ENCODE peak calls at places on chromosomes 6 and 20, in six cellular contexts. B, J, L, Q, M and N are unnamed samples.
A peak's percentile ranks its signal among the peaks of the same experiment; 100 is the strongest.

GRCh38 chr6:155187096-155187495 is 76.7 kb upstream of the CLDN20 start:
- DNase-seq in L (no peak), Q (no peak), J (no peak), B (no peak), M (no peak), N (no peak)

GRCh38 chr20:4563534-4563933 is 158.2 kb upstream of the PRND start:
- DNase-seq in J (no peak), L (no peak), B (no peak), M (no peak), Q (peak; percentile 50), N (no peak)

GRCh38 chr6:130473886-130474285 is 108.1 kb downstream of the TMEM200A start:
- DNase-seq in Q (no peak), M (no peak), L (no peak), J (no peak), B (no peak), N (no peak)

GRCh38 chr6:111658445-111659154 is 52.9 kb upstream of the TRAF3IP2 start:
- DNase-seq in Q (no peak), J (no peak), L (no peak), M (no peak), B (no peak), N (peak; percentile 61)

GRCh38 chr6:41894366-41895299 is 542 bp downstream of the USP49 start:
- DNase-seq in M (no peak), L (no peak), B (no peak), Q (no peak), J (no peak), N (peak; percentile 18)

GRCh38 chr20:50337521-50338466 is 147.2 kb downstream of the CEBPB start:
- DNase-seq in B (no peak), L (no peak), M (no peak), J (no peak), Q (no peak), N (no peak)

GRCh38 chr6:2792330-2792729 is 27.1 kb downstream of the WRNIP1 start:
- DNase-seq in B (no peak), J (no peak), M (no peak), Q (peak; percentile 39), L (no peak), N (no peak)

GRCh38 chr6:109790131-109790530 is 99.0 kb downstream of the FIG4 start:
- DNase-seq in L (no peak), B (no peak), J (no peak), Q (no peak), M (no peak), N (no peak)

GRCh38 chr6:166955121-166955864 is 1.1 kb downstream of the RNASET2 start:
- DNase-seq in Q (no peak), L (no peak), J (no peak), M (peak; percentile 56), B (peak; percentile 41), N (no peak)

GRCh38 chr6:144139817-144140216 is 10.5 kb upstream of the STX11 start:
- DNase-seq in M (no peak), L (no peak), Q (no peak), J (no peak), B (no peak), N (no peak)

GRCh38 chr6:44058617-44059358 is 68.5 kb downstream of the MRPL14 start:
- DNase-seq in J (no peak), Q (peak; percentile 95), B (peak; percentile 96), L (peak; percentile 95), M (peak; percentile 93), N (peak; percentile 76)

GRCh38 chr6:11343963-11344714 is 111.7 kb upstream of the NEDD9 start:
- DNase-seq in M (no peak), Q (no peak), L (no peak), J (no peak), B (no peak), N (no peak)
- H3K36me3 ChIP-seq in M (no peaks in the 10 kb centered on the region), Q (no peaks in the 10 kb centered on the region), L (no peaks in the 10 kb centered on the region), J (no peaks in the 10 kb centered on the region), B (no peaks in the 10 kb centered on the region), N (no peaks in the 10 kb centered on the region)

GRCh38 chr20:40687384-40688128 is 1.5 kb downstream of the MAFB start:
- DNase-seq in L (peak; percentile 72), B (peak; percentile 60), J (peak; percentile 48), Q (no peak), M (peak; percentile 58), N (peak; percentile 26)
- H3K4me3 ChIP-seq in L (peak overlapping the region; percentile 78), B (peak overlapping the region; percentile 28), J (peak overlapping the region; percentile 59), Q (peak overlapping the region; percentile 65), M (peak overlapping the region; percentile 85), N (peak overlapping the region; percentile 46)

DNA sequence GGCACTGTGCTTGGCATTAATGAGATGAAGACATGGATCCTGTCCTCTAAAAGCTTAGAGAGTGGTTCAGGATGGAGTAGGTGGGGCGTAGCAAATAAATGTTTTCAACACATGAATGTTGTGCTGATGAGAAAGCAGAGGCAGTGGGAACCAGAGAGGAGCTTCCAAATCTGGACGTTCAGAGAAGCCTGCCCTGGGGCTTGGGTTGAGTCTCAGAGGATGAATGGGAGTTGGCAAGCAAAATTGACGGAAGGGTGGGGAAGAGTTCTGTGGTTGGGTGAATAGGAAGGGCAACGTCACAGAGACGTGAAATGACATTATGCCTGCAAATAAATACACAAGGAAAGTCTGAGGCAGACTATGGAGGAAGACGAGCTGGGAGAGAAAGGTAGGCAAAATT is 25.1 kb upstream of the SGK1 start:
- DNase-seq in Q (no peak), B (no peak), J (no peak), M (peak; percentile 64), L (no peak), N (no peak)
- TF ChIP-seq POLR2A in Q (no peak), B (no peak), J (no peak), M (no peak), L (no peak), N (no peak)

GRCh38 chr20:49276895-49277785 is 717 bp downstream of the ZNFX1 start:
- DNase-seq in Q (no peak), L (peak; percentile 30), J (peak; percentile 51), M (peak; percentile 50), B (peak; percentile 59), N (no peak)
- H3K36me3 ChIP-seq in Q (peaks cover 64% of the 10 kb centered on the region), L (peaks cover 7% of the 10 kb centered on the region), J (no peaks in the 10 kb centered on the region), M (peaks cover 62% of the 10 kb centered on the region), B (no peaks in the 10 kb centered on the region), N (no peaks in the 10 kb centered on the region)

GRCh38 chr6:81750201-81750600 is 2.3 kb downstream of the TENT5A start:
- DNase-seq in J (no peak), L (no peak), Q (no peak), B (no peak), M (no peak), N (no peak)

GRCh38 chr6:81750660-81751387 is 1.7 kb downstream of the TENT5A start:
- DNase-seq in L (no peak), M (no peak), Q (no peak), J (no peak), B (no peak), N (no peak)

GRCh38 chr6:81749704-81750103 is 2.8 kb downstream of the TENT5A start:
- DNase-seq in J (no peak), B (no peak), L (no peak), Q (no peak), M (peak; percentile 55), N (no peak)

GRCh38 chr6:81747327-81747726 is 5.2 kb downstream of the TENT5A start:
- DNase-seq in L (no peak), Q (no peak), M (no peak), B (no peak), J (no peak), N (no peak)

DNA sequence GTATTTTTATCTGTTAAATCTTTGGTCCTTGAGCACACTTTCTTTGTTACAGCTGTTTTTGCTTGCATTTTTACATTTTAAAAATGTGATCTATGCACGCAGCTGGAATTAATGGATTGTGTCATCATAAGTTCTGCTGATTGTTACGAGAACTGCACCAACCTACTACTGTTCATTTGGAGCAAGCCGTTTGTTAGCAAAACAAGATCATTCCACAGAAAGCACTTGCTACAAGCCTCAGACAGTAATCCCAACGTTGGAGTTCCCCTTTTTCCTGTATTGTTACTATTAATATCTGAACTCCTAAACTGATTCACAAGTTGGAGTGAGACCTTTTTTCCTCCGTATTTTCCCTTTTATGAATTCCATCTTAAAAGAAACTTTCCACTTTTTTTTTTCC is 3.5 kb downstream of the TENT5A start:
- DNase-seq in B (no peak), J (no peak), L (no peak), Q (no peak), M (no peak), N (no peak)
- H3K4me3 ChIP-seq in B (no peak overlapping the region), J (peak overlapping the region; percentile 91), L (peak overlapping the region; percentile 92), Q (peak overlapping the region; percentile 95), M (peak overlapping the region; percentile 95), N (peak overlapping the region; percentile 85)

GRCh38 chr20:11891827-11892521 is 25.7 kb upstream of the BTBD3 start:
- DNase-seq in M (peak; percentile 61), L (peak; percentile 37), B (peak; percentile 83), J (peak; percentile 66), Q (no peak), N (peak; percentile 43)

GRCh38 chr20:11888648-11889047 is 29.0 kb upstream of the BTBD3 start:
- DNase-seq in Q (no peak), M (no peak), L (no peak), B (no peak), J (no peak), N (no peak)

GRCh38 chr20:11890331-11891080 is 27.2 kb upstream of the BTBD3 start:
- DNase-seq in J (peak; percentile 85), M (peak; percentile 95), L (peak; percentile 74), B (peak; percentile 93), Q (peak; percentile 94), N (peak; percentile 84)

GRCh38 chr20:11894072-11894471 is 23.6 kb upstream of the BTBD3 start:
- DNase-seq in B (no peak), L (no peak), Q (no peak), J (no peak), M (no peak), N (no peak)

DNA sequence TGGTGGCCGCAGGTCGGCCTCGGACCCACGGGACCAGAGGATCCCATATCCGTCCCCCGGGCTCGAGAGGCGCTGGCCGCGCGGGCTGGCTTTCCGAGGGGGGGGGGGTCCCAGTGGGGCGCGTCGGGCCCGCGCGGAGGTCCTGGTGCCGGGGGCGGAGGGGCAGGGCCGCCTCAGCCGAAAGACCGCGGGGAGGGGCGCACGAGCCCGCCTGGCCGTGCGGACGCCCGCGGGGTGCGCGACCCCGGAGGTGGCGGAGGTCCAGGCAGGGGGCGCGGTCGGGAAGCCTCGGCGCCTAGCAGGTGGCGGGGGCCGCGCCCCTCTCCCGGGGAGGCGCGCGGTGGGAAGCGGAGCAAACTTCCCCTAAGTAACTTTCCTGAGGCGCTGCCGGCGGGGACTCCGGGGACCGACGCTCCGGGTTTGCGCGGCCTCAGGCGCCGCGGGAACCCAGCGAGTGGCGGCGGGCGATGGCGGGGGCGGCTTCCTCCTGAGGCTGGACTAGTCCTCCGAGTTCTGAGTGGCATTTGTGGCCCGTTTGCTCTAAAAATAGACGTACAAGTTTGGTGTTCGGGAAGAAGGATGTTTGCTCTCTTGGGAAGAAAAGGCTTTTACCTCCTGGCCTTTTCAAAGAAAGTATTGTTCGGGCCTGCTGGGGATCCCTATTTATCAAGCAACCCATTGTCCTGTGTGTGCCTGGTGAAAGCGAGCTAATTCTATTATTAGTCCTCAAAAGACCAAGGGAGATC is 26.4 kb upstream of the BTBD3 start:
- DNase-seq in L (peak; percentile 58), B (peak; percentile 57), M (peak; percentile 70), Q (no peak), J (peak; percentile 49), N (peak; percentile 59)
- TF ChIP-seq POLR2A in L (no peak), B (no peak), M (no peak), Q (no peak), J (no peak), N (peak; percentile 37)

GRCh38 chr6:73497915-73498314 is 22.9 kb downstream of the EEF1A1 start:
- DNase-seq in B (no peak), Q (no peak), M (no peak), L (no peak), J (no peak), N (no peak)
- H3K36me3 ChIP-seq in B (no peaks in the 10 kb centered on the region), Q (peaks cover 87% of the 10 kb centered on the region), M (peaks cover 99% of the 10 kb centered on the region), L (peaks cover 6% of the 10 kb centered on the region), J (no peaks in the 10 kb centered on the region), N (peaks cover 3% of the 10 kb centered on the region)